ENCODE peak calls at places on chromosome 4, in five cellular contexts. One of them, this sample, is unnamed.

GRCh38 chr4:103947617-103948016 is 227.8 kb upstream of the TACR3 start:
- DNase-seq in iPS DF 6.9: no peak
- DNase-seq in K562: no peak
- DNase-seq in activated CD4-positive, alpha-beta memory T cell treated with anti-CD3 and anti-CD28 coated beads, Interleukin-2, amount 10 ng/mL, durations not matched to agents 7 days and 5 days: no peak
- DNase-seq in progenitor cell of endocrine pancreas: no peak
- DNase-seq in this sample: no peak

GRCh38 chr4:54658321-54659093 is 750 bp downstream of the KIT start:
- DNase-seq in iPS DF 6.9: no peak
- DNase-seq in K562: peak
- DNase-seq in activated CD4-positive, alpha-beta memory T cell treated with anti-CD3 and anti-CD28 coated beads, Interleukin-2, amount 10 ng/mL, durations not matched to agents 7 days and 5 days: peak
- DNase-seq in progenitor cell of endocrine pancreas: peak
- DNase-seq in this sample: no peak

GRCh38 chr4:157550028-157550427 is 329.5 kb downstream of the GRIA2 start:
- DNase-seq in iPS DF 6.9: no peak
- DNase-seq in K562: no peak
- DNase-seq in activated CD4-positive, alpha-beta memory T cell treated with anti-CD3 and anti-CD28 coated beads, Interleukin-2, amount 10 ng/mL, durations not matched to agents 7 days and 5 days: no peak
- DNase-seq in progenitor cell of endocrine pancreas: no peak
- DNase-seq in this sample: no peak

GRCh38 chr4:111883557-111883999 is 261.7 kb upstream of the FAM241A start:
- DNase-seq in iPS DF 6.9: no peak
- DNase-seq in K562: no peak
- DNase-seq in activated CD4-positive, alpha-beta memory T cell treated with anti-CD3 and anti-CD28 coated beads, Interleukin-2, amount 10 ng/mL, durations not matched to agents 7 days and 5 days: no peak
- DNase-seq in progenitor cell of endocrine pancreas: no peak
- DNase-seq in this sample: no peak

GRCh38 chr4:138494931-138495330 is 252.8 kb upstream of the SLC7A11 start:
- DNase-seq in iPS DF 6.9: peak
- DNase-seq in K562: no peak
- DNase-seq in activated CD4-positive, alpha-beta memory T cell treated with anti-CD3 and anti-CD28 coated beads, Interleukin-2, amount 10 ng/mL, durations not matched to agents 7 days and 5 days: no peak
- DNase-seq in progenitor cell of endocrine pancreas: no peak
- DNase-seq in this sample: no peak

GRCh38 chr4:35300996-35301774 is 943.1 kb downstream of the ARAP2 start:
- DNase-seq in iPS DF 6.9: peak
- DNase-seq in K562: no peak
- DNase-seq in activated CD4-positive, alpha-beta memory T cell treated with anti-CD3 and anti-CD28 coated beads, Interleukin-2, amount 10 ng/mL, durations not matched to agents 7 days and 5 days: no peak
- DNase-seq in progenitor cell of endocrine pancreas: no peak
- DNase-seq in this sample: no peak

GRCh38 chr4:151014521-151015457 is at the start of gene LRBA:
- DNase-seq in iPS DF 6.9: peak
- DNase-seq in K562: peak
- DNase-seq in activated CD4-positive, alpha-beta memory T cell treated with anti-CD3 and anti-CD28 coated beads, Interleukin-2, amount 10 ng/mL, durations not matched to agents 7 days and 5 days: peak
- DNase-seq in progenitor cell of endocrine pancreas: peak
- DNase-seq in this sample: peak

GRCh38 chr4:141912831-141913230 is 276.4 kb downstream of the IL15 start:
- DNase-seq in iPS DF 6.9: no peak
- DNase-seq in K562: peak
- DNase-seq in activated CD4-positive, alpha-beta memory T cell treated with anti-CD3 and anti-CD28 coated beads, Interleukin-2, amount 10 ng/mL, durations not matched to agents 7 days and 5 days: no peak
- DNase-seq in progenitor cell of endocrine pancreas: no peak
- DNase-seq in this sample: no peak

GRCh38 chr4:64940698-64941097 is 531.4 kb upstream of the TECRL start:
- DNase-seq in iPS DF 6.9: no peak
- DNase-seq in K562: no peak
- DNase-seq in activated CD4-positive, alpha-beta memory T cell treated with anti-CD3 and anti-CD28 coated beads, Interleukin-2, amount 10 ng/mL, durations not matched to agents 7 days and 5 days: no peak
- DNase-seq in progenitor cell of endocrine pancreas: no peak
- DNase-seq in this sample: no peak

GRCh38 chr4:137343221-137343620 is 189.1 kb downstream of the PCDH18 start:
- DNase-seq in iPS DF 6.9: no peak
- DNase-seq in K562: no peak
- DNase-seq in activated CD4-positive, alpha-beta memory T cell treated with anti-CD3 and anti-CD28 coated beads, Interleukin-2, amount 10 ng/mL, durations not matched to agents 7 days and 5 days: no peak
- DNase-seq in progenitor cell of endocrine pancreas: no peak
- DNase-seq in this sample: no peak